ENCODE peak calls at places on chromosomes 16 and 17, in four cellular contexts. One of them, this sample, is unnamed.

GRCh38 chr17:77279448-77280303 is 138.9 kb downstream of the SEC14L1 start:
- DNase-seq in NB4: peak
- DNase-seq in right atrium auricular region: no peak
- DNase-seq in Karpas-422: no peak
- DNase-seq in this sample: no peak

GRCh38 chr16:52861614-52862022 is 191.1 kb downstream of the CHD9NB start:
- DNase-seq in NB4: peak
- DNase-seq in Karpas-422: no peak
- DNase-seq in right atrium auricular region: no peak
- DNase-seq in this sample: no peak

GRCh38 chr16:31664683-31665482 is 137.2 kb downstream of the AHSP start:
- DNase-seq in NB4: no peak
- DNase-seq in Karpas-422: no peak
- DNase-seq in right atrium auricular region: no peak
- DNase-seq in this sample: peak

GRCh38 chr17:48556534-48557401 is 11.9 kb upstream of the HOXB2 start:
- DNase-seq in Karpas-422: no peak
- DNase-seq in right atrium auricular region: no peak
- DNase-seq in NB4: no peak
- DNase-seq in this sample: no peak

GRCh38 chr16:87418644-87419043 is 26.5 kb downstream of the MAP1LC3B start:
- DNase-seq in right atrium auricular region: no peak
- DNase-seq in Karpas-422: no peak
- DNase-seq in NB4: no peak
- DNase-seq in this sample: no peak

GRCh38 chr16:67653131-67654068 is 6.7 kb downstream of the ACD start:
- DNase-seq in NB4: no peak
- DNase-seq in right atrium auricular region: no peak
- DNase-seq in Karpas-422: no peak
- DNase-seq in this sample: no peak

GRCh38 chr17:32264823-32265191 is 825 bp upstream of the RHBDL3 start:
- DNase-seq in right atrium auricular region: no peak
- DNase-seq in Karpas-422: no peak
- DNase-seq in NB4: no peak
- DNase-seq in this sample: no peak

GRCh38 chr16:88630433-88630832 is 7.9 kb upstream of the IL17C start:
- DNase-seq in right atrium auricular region: no peak
- DNase-seq in NB4: no peak
- DNase-seq in Karpas-422: no peak
- DNase-seq in this sample: no peak

GRCh38 chr16:56101480-56101879 is 89.8 kb upstream of the GNAO1 start:
- DNase-seq in Karpas-422: no peak
- DNase-seq in NB4: no peak
- DNase-seq in right atrium auricular region: no peak
- DNase-seq in this sample: no peak

GRCh38 chr17:59848778-59849177 is 44.0 kb downstream of the TUBD1 start:
- DNase-seq in NB4: peak
- DNase-seq in right atrium auricular region: peak
- DNase-seq in Karpas-422: no peak
- DNase-seq in this sample: no peak

GRCh38 chr16:74743668-74744299 is 30.8 kb downstream of the FA2H start:
- DNase-seq in right atrium auricular region: no peak
- DNase-seq in NB4: no peak
- DNase-seq in Karpas-422: no peak
- DNase-seq in this sample: no peak

GRCh38 chr16:71357681-71358080 is 842 bp upstream of the CALB2 start:
- DNase-seq in right atrium auricular region: no peak
- DNase-seq in Karpas-422: no peak
- DNase-seq in NB4: no peak
- DNase-seq in this sample: no peak

GRCh38 chr17:31469959-31470358 is 78.5 kb downstream of the RAB11FIP4 start:
- DNase-seq in right atrium auricular region: no peak
- DNase-seq in Karpas-422: no peak
- DNase-seq in NB4: no peak
- DNase-seq in this sample: no peak

GRCh38 chr16:58366247-58367031 is 25.8 kb upstream of the GINS3 start:
- DNase-seq in Karpas-422: no peak
- DNase-seq in NB4: peak
- DNase-seq in right atrium auricular region: no peak
- DNase-seq in this sample: no peak

GRCh38 chr17:67105213-67105612 is 60.9 kb downstream of the CACNG1 start:
- DNase-seq in Karpas-422: no peak
- DNase-seq in NB4: peak
- DNase-seq in right atrium auricular region: no peak
- DNase-seq in this sample: no peak

GRCh38 chr16:82302007-82302733 is 132.1 kb upstream of the MPHOSPH6 start:
- DNase-seq in Karpas-422: no peak
- DNase-seq in right atrium auricular region: no peak
- DNase-seq in NB4: no peak
- DNase-seq in this sample: no peak

GRCh38 chr17:57260325-57261083 is 4.2 kb downstream of the MSI2 start:
- DNase-seq in right atrium auricular region: no peak
- DNase-seq in NB4: no peak
- DNase-seq in Karpas-422: no peak
- DNase-seq in this sample: no peak

GRCh38 chr17:57259817-57260216 is 3.5 kb downstream of the MSI2 start:
- DNase-seq in Karpas-422: no peak
- DNase-seq in NB4: no peak
- DNase-seq in right atrium auricular region: no peak
- DNase-seq in this sample: no peak

GRCh38 chr17:57262557-57262956 is 6.2 kb downstream of the MSI2 start:
- DNase-seq in right atrium auricular region: no peak
- DNase-seq in Karpas-422: no peak
- DNase-seq in NB4: no peak
- DNase-seq in this sample: no peak

GRCh38 chr17:57257911-57258885 is 1.9 kb downstream of the MSI2 start:
- DNase-seq in NB4: peak
- DNase-seq in right atrium auricular region: no peak
- DNase-seq in Karpas-422: peak
- DNase-seq in this sample: no peak

DNA sequence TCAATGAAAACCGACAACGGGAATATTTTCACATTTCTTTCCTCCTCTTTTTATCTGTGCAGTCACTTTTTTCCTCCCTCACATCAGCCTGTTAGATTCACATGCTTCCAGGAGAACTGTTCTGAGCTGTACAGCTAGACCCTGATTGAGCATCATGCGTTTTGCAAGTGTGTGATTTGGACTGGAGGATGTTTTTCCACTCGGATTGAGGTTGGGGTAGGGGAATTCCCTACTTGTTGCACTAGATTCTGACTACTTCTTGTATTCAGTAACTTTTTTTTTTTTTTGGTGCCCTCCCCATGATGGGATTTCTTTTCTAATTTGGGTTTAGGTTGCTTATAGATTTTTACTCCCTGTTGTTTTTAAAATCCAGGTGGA is 4.8 kb downstream of the MSI2 start:
- DNase-seq in right atrium auricular region: no peak
- DNase-seq in Karpas-422: no peak
- DNase-seq in NB4: no peak
- DNase-seq in this sample: no peak
- H3K4me3 ChIP-seq in right atrium auricular region: no peak
- H3K4me3 ChIP-seq in Karpas-422: no peak
- H3K4me3 ChIP-seq in NB4: no peak
- H3K4me3 ChIP-seq in this sample: no peak

DNA sequence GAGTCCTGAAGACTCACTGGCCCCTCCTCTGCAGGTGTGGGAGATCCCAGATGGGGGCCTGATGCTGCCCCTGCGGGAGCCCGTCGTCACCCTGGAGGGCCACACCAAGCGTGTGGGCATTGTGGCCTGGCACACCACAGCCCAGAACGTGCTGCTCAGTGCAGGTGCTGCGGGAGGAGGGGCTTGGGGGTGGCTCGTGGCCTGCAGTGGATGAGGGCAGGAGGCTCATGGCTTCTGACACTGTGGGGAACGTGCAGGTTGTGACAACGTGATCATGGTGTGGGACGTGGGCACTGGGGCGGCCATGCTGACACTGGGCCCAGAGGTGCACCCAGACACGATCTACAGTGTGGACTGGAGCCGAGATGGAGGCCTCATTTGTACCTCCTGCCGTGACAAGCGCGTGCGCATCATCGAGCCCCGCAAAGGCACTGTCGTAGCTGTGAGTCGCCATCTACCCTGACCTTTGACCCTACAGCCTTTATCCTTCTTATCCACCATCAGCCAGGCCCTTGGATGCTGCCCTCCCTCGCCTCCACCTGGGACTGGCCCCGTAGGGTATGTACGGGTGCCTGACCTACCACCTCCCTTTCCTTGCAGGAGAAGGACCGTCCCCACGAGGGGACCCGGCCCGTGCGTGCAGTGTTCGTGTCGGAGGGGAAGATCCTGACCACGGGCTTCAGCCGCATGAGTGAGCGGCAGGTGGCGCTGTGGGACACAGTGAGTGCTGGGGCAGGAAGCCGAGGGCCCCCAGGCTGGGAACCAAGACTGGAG is 3.6 kb downstream of the CORO1A start:
- DNase-seq in NB4: peak
- DNase-seq in Karpas-422: peak
- DNase-seq in right atrium auricular region: no peak
- DNase-seq in this sample: no peak
- H3K4me3 ChIP-seq in NB4: peak
- H3K4me3 ChIP-seq in Karpas-422: peak
- H3K4me3 ChIP-seq in right atrium auricular region: no peak
- H3K4me3 ChIP-seq in this sample: no peak

DNA sequence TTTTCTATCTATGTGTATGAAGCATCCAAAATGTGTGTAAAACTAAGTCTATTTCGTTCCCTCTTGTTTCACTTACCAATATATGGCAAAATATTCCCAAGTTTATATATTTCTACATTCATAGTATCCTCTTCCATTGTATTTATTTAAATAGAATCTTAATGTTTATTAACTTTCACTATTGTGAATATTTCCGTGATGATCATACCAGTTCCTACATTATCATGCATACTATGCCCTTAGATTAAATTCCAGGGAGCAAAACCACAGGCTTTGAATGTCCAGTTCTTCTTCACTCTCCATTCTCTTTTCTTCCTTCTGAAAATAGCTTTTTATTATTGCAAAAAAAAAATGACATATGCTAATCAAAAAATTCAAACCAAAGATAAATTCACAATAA is 4.0 kb downstream of the MAP2K6 start:
- DNase-seq in NB4: no peak
- DNase-seq in Karpas-422: no peak
- DNase-seq in right atrium auricular region: no peak
- DNase-seq in this sample: no peak
- H3K4me3 ChIP-seq in NB4: no peak
- H3K4me3 ChIP-seq in Karpas-422: peak
- H3K4me3 ChIP-seq in right atrium auricular region: no peak
- H3K4me3 ChIP-seq in this sample: no peak

DNA sequence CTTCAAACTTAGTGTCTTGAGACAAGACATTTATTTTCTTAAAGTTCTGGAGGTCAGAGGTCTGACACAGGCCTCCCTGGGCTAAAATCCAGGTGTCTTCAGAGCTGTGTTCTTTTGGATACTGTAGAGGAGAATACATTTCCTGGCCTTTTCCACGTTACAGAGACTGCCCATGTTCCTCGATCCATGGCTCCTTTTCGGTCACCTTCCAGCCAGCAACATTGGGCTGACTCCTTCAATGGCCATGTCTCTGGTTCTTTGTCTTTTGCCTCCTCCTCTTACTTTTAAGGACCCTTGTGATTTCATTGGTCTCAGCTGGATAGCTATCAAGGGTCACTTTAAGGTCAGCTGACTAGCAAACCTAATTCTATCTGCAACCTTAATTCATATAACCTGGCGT is 212.4 kb downstream of the WWOX start:
- DNase-seq in right atrium auricular region: no peak
- DNase-seq in Karpas-422: no peak
- DNase-seq in NB4: no peak
- DNase-seq in this sample: no peak
- H3K4me3 ChIP-seq in right atrium auricular region: no peak
- H3K4me3 ChIP-seq in Karpas-422: no peak
- H3K4me3 ChIP-seq in NB4: no peak
- H3K4me3 ChIP-seq in this sample: no peak

GRCh38 chr17:980406-981291 is 1.1 kb upstream of the NXN start:
- DNase-seq in right atrium auricular region: peak
- DNase-seq in NB4: peak
- DNase-seq in Karpas-422: peak
- DNase-seq in this sample: no peak
- H3K4me3 ChIP-seq in right atrium auricular region: peak
- H3K4me3 ChIP-seq in NB4: no peak
- H3K4me3 ChIP-seq in Karpas-422: peak
- H3K4me3 ChIP-seq in this sample: peak

DNA sequence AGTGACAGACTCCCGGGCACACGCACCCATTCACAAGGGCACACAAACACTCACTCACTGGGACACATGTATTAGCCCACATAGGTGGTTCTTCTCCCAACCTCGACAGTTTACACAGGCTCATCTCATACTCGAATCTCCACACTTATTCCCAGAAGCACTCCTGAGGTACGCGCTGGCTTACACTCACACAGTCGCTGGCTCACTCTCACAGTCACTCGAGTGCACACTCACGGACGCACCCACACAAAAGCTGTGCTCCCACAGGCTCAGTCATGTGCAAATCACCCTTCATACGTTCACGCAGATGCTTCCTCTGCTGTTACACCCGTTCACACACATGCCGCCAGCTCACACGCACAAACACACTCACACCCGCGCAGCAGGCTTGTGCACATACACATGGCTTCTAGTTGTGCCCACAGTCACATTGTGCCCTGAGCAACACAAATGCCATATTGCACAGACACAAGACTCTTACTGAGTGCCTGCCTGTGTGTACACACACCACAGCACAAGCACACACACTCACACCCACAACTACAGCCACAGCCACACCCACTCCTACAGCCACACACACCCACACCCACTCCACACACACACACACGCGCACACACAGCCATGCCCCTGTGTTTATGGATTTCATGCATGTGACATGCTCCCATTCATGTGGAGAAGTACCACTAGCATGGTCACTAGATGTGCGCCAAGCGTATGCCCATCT is 8.4 kb upstream of the PRR29 start:
- DNase-seq in Karpas-422: no peak
- DNase-seq in NB4: no peak
- DNase-seq in right atrium auricular region: no peak
- DNase-seq in this sample: no peak
- H3K4me3 ChIP-seq in Karpas-422: no peak
- H3K4me3 ChIP-seq in NB4: no peak
- H3K4me3 ChIP-seq in right atrium auricular region: no peak
- H3K4me3 ChIP-seq in this sample: no peak

This sample was measured in AG04449.